ENCODE peak calls at places on chromosomes 12 and 14, in six cellular contexts. N, J, E, X, A and Q are unnamed samples.
A peak's percentile ranks its signal among the peaks of the same experiment; 100 is the strongest.

GRCh38 chr12:52130695-52131094 is 51.2 kb downstream of the SMIM41 start:
- DNase-seq in J (no peak), E (no peak), X (no peak), N (no peak), A (peak; percentile 97), Q (no peak)

GRCh38 chr12:116969615-116970575 is 59.1 kb downstream of the FBXW8 start:
- DNase-seq in N (no peak), X (no peak), E (peak; percentile 28), J (peak; percentile 19), A (no peak), Q (peak; percentile 29)

GRCh38 chr12:101552277-101552676 is 42.5 kb upstream of the MYBPC1 start:
- DNase-seq in J (peak; percentile 5), X (no peak), N (peak; percentile 3), A (no peak), E (no peak), Q (no peak)

GRCh38 chr14:74558655-74559054 is 53.4 kb downstream of the LTBP2 start:
- DNase-seq in A (no peak), X (peak; percentile 46), J (no peak), N (no peak), E (no peak), Q (no peak)

GRCh38 chr12:101566318-101566717 is 28.5 kb upstream of the MYBPC1 start:
- DNase-seq in X (no peak), A (no peak), J (no peak), E (no peak), N (no peak), Q (no peak)

GRCh38 chr14:102043251-102044025 is 43.4 kb downstream of the HSP90AA1 start:
- DNase-seq in X (no peak), N (no peak), A (no peak), E (no peak), J (no peak), Q (no peak)

GRCh38 chr12:110538869-110539622 is 36.9 kb downstream of the RAD9B start:
- DNase-seq in J (no peak), E (no peak), A (no peak), X (no peak), N (no peak), Q (no peak)

GRCh38 chr12:4434721-4435425 is 10.7 kb downstream of the FGF6 start:
- DNase-seq in X (no peak), J (no peak), A (no peak), E (no peak), N (no peak), Q (no peak)

GRCh38 chr12:101564912-101565311 is 29.9 kb upstream of the MYBPC1 start:
- DNase-seq in X (no peak), J (no peak), E (no peak), N (no peak), A (no peak), Q (no peak)

GRCh38 chr14:90087433-90087832 is 25.6 kb downstream of the KCNK13 start:
- DNase-seq in J (peak; percentile 35), E (no peak), X (peak; percentile 13), A (no peak), N (no peak), Q (no peak)

GRCh38 chr12:47602330-47602729 is 103.5 kb downstream of the RPAP3 start:
- DNase-seq in N (no peak), J (no peak), X (no peak), A (no peak), E (no peak), Q (no peak)

GRCh38 chr12:2691001-2691339 is 103.8 kb upstream of the FKBP4 start:
- DNase-seq in A (peak; percentile 49), J (no peak), N (no peak), E (no peak), X (peak; percentile 27), Q (no peak)

GRCh38 chr12:21523148-21523547 is 2.9 kb upstream of the SPX start:
- DNase-seq in X (no peak), A (no peak), E (no peak), N (no peak), J (no peak), Q (no peak)

GRCh38 chr14:77529963-77530362 is 31.3 kb upstream of the ISM2 start:
- DNase-seq in J (no peak), N (no peak), E (no peak), X (no peak), A (no peak), Q (no peak)

GRCh38 chr12:131695968-131696367 is 14.9 kb upstream of the SFSWAP start:
- DNase-seq in N (no peak), A (no peak), J (no peak), E (no peak), X (no peak), Q (no peak)

GRCh38 chr14:73810478-73811163 is 41.0 kb upstream of the PTGR2 start:
- DNase-seq in A (no peak), J (no peak), N (no peak), X (no peak), E (no peak), Q (no peak)

GRCh38 chr14:30974628-30975027 is 50.8 kb upstream of the AP4S1 start:
- DNase-seq in N (no peak), A (no peak), E (no peak), X (no peak), J (no peak), Q (no peak)

GRCh38 chr14:64035143-64035542 is 182.3 kb downstream of the SYNE2 start:
- DNase-seq in X (peak; percentile 23), N (no peak), A (no peak), J (peak; percentile 15), E (no peak), Q (peak; percentile 22)

GRCh38 chr12:51694146-51694545 is 103.1 kb downstream of the SCN8A start:
- DNase-seq in J (no peak), X (no peak), N (no peak), A (no peak), E (no peak), Q (no peak)

GRCh38 chr12:82505150-82505549 is 146.8 kb downstream of the METTL25 start:
- DNase-seq in A (no peak), E (no peak), N (no peak), J (no peak), X (no peak), Q (no peak)

GRCh38 chr12:42758806-42759205 is 169.3 kb upstream of the PRICKLE1 start:
- DNase-seq in X (no peak), N (no peak), J (no peak), E (no peak), A (no peak), Q (no peak)

GRCh38 chr12:21818627-21819026 is 44.1 kb upstream of the KCNJ8 start:
- DNase-seq in E (no peak), X (no peak), A (no peak), N (no peak), J (no peak), Q (no peak)

GRCh38 chr12:31590730-31591307 is at the start of gene DENND5B:
- DNase-seq in N (no peak), E (peak; percentile 81), X (peak; percentile 84), A (peak; percentile 93), J (no peak), Q (no peak)

GRCh38 chr12:32666510-32666909 is 12.6 kb upstream of the DNM1L start:
- DNase-seq in E (no peak), J (no peak), N (no peak), X (no peak), A (no peak), Q (no peak)

GRCh38 chr14:101929946-101930345 is 34.4 kb upstream of the DYNC1H1 start:
- DNase-seq in N (no peak), E (no peak), A (no peak), X (no peak), J (no peak), Q (no peak)

GRCh38 chr14:47948981-47949380 is 273.6 kb upstream of the MDGA2 start:
- DNase-seq in N (no peak), A (no peak), X (no peak), J (no peak), E (no peak), Q (no peak)

GRCh38 chr12:129973236-129973961 is 69.6 kb upstream of the TMEM132D start:
- DNase-seq in X (no peak), E (no peak), A (no peak), J (no peak), N (no peak), Q (no peak)

GRCh38 chr14:104602933-104603325 is 1.6 kb downstream of the TMEM179 start:
- DNase-seq in J (no peak), N (no peak), E (no peak), X (no peak), A (no peak), Q (no peak)

GRCh38 chr14:96623676-96624484 is 121.7 kb downstream of the PAPOLA start:
- DNase-seq in N (no peak), X (no peak), E (no peak), J (no peak), A (no peak), Q (no peak)

GRCh38 chr12:102965281-102966155 is 8.0 kb downstream of the ASCL1 start:
- DNase-seq in X (no peak), J (no peak), A (peak; percentile 90), E (no peak), N (no peak), Q (no peak)

GRCh38 chr12:109604902-109605536 is 31.4 kb downstream of the MVK start:
- DNase-seq in A (no peak), N (no peak), E (no peak), X (no peak), J (no peak), Q (no peak)

GRCh38 chr14:20997564-20997963 is 1.5 kb upstream of the SLC39A2 start:
- DNase-seq in J (no peak), N (no peak), A (no peak), E (no peak), X (no peak), Q (no peak)

GRCh38 chr14:101359221-101360044 is 201.9 kb upstream of the DIO3 start:
- DNase-seq in J (peak; percentile 44), A (no peak), X (peak; percentile 49), E (no peak), N (no peak), Q (peak; percentile 1)

GRCh38 chr12:50390284-50390683 is 6.1 kb downstream of the FAM186A start:
- DNase-seq in J (peak; percentile 80), N (peak; percentile 70), A (no peak), X (no peak), E (no peak), Q (peak; percentile 80)

GRCh38 chr14:75083271-75083670 is 13.8 kb downstream of the ZC2HC1C start:
- DNase-seq in X (peak; percentile 76), E (no peak), N (no peak), A (no peak), J (no peak), Q (no peak)

GRCh38 chr12:6852651-6853354 is 853 bp downstream of the USP5 start:
- DNase-seq in J (no peak), X (peak; percentile 33), E (peak; percentile 52), N (no peak), A (no peak), Q (peak; percentile 56)

GRCh38 chr12:103392722-103393121 is 103.0 kb downstream of the C12orf42 start:
- DNase-seq in E (no peak), J (no peak), X (no peak), A (no peak), N (no peak), Q (no peak)

GRCh38 chr12:103169-103981 is 36.8 kb downstream of the IQSEC3 start:
- DNase-seq in N (no peak), A (peak; percentile 94), J (no peak), X (no peak), E (no peak), Q (no peak)